ENCODE peak calls at places on chromosome 20, in nine cellular contexts. R is breast epithelium; C is heart right ventricle; I is lung; K is cardiac muscle cell; U is CD8-positive, alpha-beta T cell; A is left ventricle myocardium inferior; F is AG04450; S is upper lobe of right lung. L is an unnamed sample.

GRCh38 chr20:61372151-61373054 is 120.3 kb downstream of the CDH4 start:
- DNase-seq in U (no peak), F (no peak), K (no peak), I (no peak), C (no peak), R (no peak), A (no peak), S (no peak), L (no peak)

GRCh38 chr20:13259921-13260320 is 38.8 kb downstream of the ISM1 start:
- DNase-seq in F (no peak), A (no peak), I (no peak), K (no peak), S (no peak), R (no peak), U (no peak), C (no peak), L (no peak)

GRCh38 chr20:43959079-43959919 is 44.6 kb downstream of the TOX2 start:
- DNase-seq in C (no peak), A (no peak), K (peak; percentile 19), S (no peak), U (peak; percentile 40), I (no peak), F (no peak), R (no peak), L (peak; percentile 66)

GRCh38 chr20:52532674-52533073 is 341.1 kb upstream of the ZFP64 start:
- DNase-seq in U (no peak), K (no peak), R (no peak), C (no peak), A (no peak), I (no peak), F (no peak), S (no peak), L (no peak)

GRCh38 chr20:24619212-24619611 is 149.8 kb downstream of the SYNDIG1 start:
- DNase-seq in U (no peak), R (no peak), K (no peak), F (no peak), A (no peak), S (no peak), I (no peak), C (no peak), L (no peak)

GRCh38 chr20:62927128-62927705 is 912 bp upstream of the DIDO1 start:
- DNase-seq in I (no peak), A (no peak), U (no peak), C (no peak), S (no peak), R (no peak), F (no peak), K (no peak), L (no peak)

GRCh38 chr20:43899274-43899878 is 15.3 kb upstream of the TOX2 start:
- DNase-seq in I (no peak), R (no peak), F (no peak), U (no peak), S (peak; percentile 37), A (no peak), K (no peak), C (no peak), L (no peak)

GRCh38 chr20:51536116-51537069 is 6.1 kb downstream of the NFATC2 start:
- DNase-seq in C (no peak), U (no peak), F (no peak), S (no peak), I (no peak), R (no peak), A (no peak), K (no peak), L (no peak)

GRCh38 chr20:2237059-2237458 is 58.7 kb upstream of the TGM3 start:
- DNase-seq in K (peak; percentile 3), R (peak; percentile 62), F (peak; percentile 67), A (no peak), U (no peak), I (no peak), C (peak; percentile 14), S (no peak), L (no peak)

GRCh38 chr20:44610313-44610965 is 28.1 kb downstream of the PKIG start:
- DNase-seq in F (no peak), A (no peak), U (peak; percentile 47), R (no peak), S (peak; percentile 20), C (no peak), K (no peak), I (no peak), L (peak; percentile 67)

GRCh38 chr20:57957397-57958049 is 247.7 kb upstream of the PMEPA1 start:
- DNase-seq in U (no peak), I (no peak), C (no peak), K (no peak), R (no peak), S (no peak), F (no peak), A (no peak), L (no peak)

GRCh38 chr20:61271273-61272221 is 19.5 kb downstream of the CDH4 start:
- DNase-seq in K (no peak), A (no peak), U (no peak), I (no peak), S (no peak), F (no peak), R (no peak), C (no peak), L (no peak)

GRCh38 chr20:63627129-63627699 is 313 bp upstream of the GMEB2 start:
- DNase-seq in S (peak; percentile 97), C (peak; percentile 95), K (peak; percentile 97), U (peak; percentile 95), F (peak; percentile 74), I (peak; percentile 95), R (peak; percentile 95), A (peak; percentile 96), L (peak; percentile 97)

GRCh38 chr20:5696011-5696559 is 54.1 kb upstream of the SHLD1 start:
- DNase-seq in R (no peak), A (no peak), C (no peak), F (peak; percentile 92), S (no peak), K (no peak), I (no peak), U (no peak), L (no peak)

GRCh38 chr20:48822178-48822577 is 5.6 kb downstream of the PREX1 start:
- DNase-seq in C (no peak), S (no peak), I (no peak), F (no peak), K (no peak), A (no peak), U (no peak), R (no peak), L (no peak)

GRCh38 chr20:48821261-48821910 is 6.4 kb downstream of the PREX1 start:
- DNase-seq in U (no peak), S (no peak), K (no peak), F (no peak), C (no peak), A (no peak), R (no peak), I (no peak), L (no peak)

GRCh38 chr20:48819089-48819488 is 8.7 kb downstream of the PREX1 start:
- DNase-seq in C (no peak), U (no peak), R (no peak), F (no peak), K (no peak), S (no peak), A (no peak), I (no peak), L (no peak)

GRCh38 chr20:48819813-48820648 is 7.8 kb downstream of the PREX1 start:
- DNase-seq in F (no peak), I (no peak), R (no peak), K (no peak), U (no peak), S (no peak), C (no peak), A (no peak), L (no peak)

GRCh38 chr20:48820649-48820973 is 7.2 kb downstream of the PREX1 start:
- DNase-seq in R (no peak), U (no peak), A (no peak), I (no peak), F (no peak), C (no peak), K (no peak), S (no peak), L (no peak)
- H3K27ac ChIP-seq in R (peak overlapping the region; percentile 43), U (peak overlapping the region; percentile 17), A (no peak overlapping the region), I (no peak overlapping the region), F (no peak overlapping the region), C (no peak overlapping the region), K (no peak overlapping the region), S (peak overlapping the region; percentile 11), L (peak overlapping the region; percentile 42)

GRCh38 chr20:11350126-11351005 is 567.3 kb upstream of the BTBD3 start:
- DNase-seq in S (no peak), R (no peak), K (no peak), C (no peak), A (no peak), F (peak; percentile 48), I (peak; percentile 29), U (no peak), L (no peak)
- H3K27ac ChIP-seq in S (no peak overlapping the region), R (peak overlapping the region; percentile 70), K (no peak overlapping the region), C (no peak overlapping the region), A (no peak overlapping the region), F (no peak overlapping the region), I (no peak overlapping the region), U (no peak overlapping the region), L (no peak overlapping the region)

GRCh38 chr20:23049933-23050838 is 714 bp upstream of the THBD start:
- DNase-seq in K (peak; percentile 38), A (peak; percentile 65), F (no peak), U (no peak), R (peak; percentile 65), I (peak; percentile 67), S (peak; percentile 83), C (peak; percentile 65), L (no peak)
- H3K27ac ChIP-seq in K (no peak overlapping the region), A (peak overlapping the region; percentile 96), F (no peak overlapping the region), U (no peak overlapping the region), R (peak overlapping the region; percentile 90), I (peak overlapping the region; percentile 83), S (peak overlapping the region; percentile 90), C (peak overlapping the region; percentile 95), L (no peak overlapping the region)

DNA sequence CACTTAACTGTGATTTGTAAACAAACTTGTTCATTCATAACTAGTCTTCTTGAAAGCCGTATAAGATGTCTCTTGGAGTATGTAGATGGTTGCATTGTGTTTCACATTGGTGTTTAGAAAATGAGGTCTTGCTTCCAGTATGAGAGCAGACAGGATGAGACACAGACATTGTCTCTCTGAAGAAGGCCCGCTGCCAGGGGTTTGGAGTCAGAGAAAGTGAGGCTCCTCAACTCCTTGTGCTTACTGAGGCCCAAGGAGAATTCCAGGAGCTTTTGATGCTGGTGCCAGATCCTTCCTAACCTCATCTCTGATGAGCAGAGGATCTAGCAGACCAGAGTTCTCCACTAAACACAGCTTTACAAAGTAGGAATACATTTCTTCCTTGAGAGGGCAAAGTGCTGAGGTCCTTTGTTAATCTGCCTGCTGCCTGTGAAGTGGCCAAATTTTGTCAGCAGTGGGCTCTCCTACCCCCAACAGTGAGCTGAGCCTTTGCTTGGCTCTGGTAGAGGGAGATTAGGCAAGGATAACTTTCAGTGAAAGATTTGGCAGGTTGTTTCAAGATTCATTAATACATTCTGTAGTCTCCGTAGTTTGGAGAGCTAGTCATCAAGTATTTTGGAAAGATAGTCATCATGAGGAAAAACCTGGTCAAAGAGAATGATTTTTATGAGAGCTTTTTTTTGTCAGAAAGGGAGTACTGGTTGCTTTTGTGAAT is 9.7 kb downstream of the MAPRE1 start:
- DNase-seq in I (no peak), F (no peak), K (no peak), C (no peak), R (no peak), U (no peak), S (no peak), A (no peak), L (no peak)
- H3K27ac ChIP-seq in I (no peak overlapping the region), F (peak overlapping the region; percentile 22), K (peak overlapping the region; percentile 69), C (peak overlapping the region; percentile 23), R (peak overlapping the region; percentile 53), U (no peak overlapping the region), S (peak overlapping the region; percentile 55), A (peak overlapping the region; percentile 42), L (no peak overlapping the region)

GRCh38 chr20:50536333-50536732 is 26.1 kb downstream of the PTPN1 start:
- DNase-seq in R (no peak), U (no peak), I (peak; percentile 71), A (no peak), F (no peak), C (no peak), S (no peak), K (no peak), L (no peak)
- H3K27ac ChIP-seq in R (no peak overlapping the region), U (no peak overlapping the region), I (no peak overlapping the region), A (no peak overlapping the region), F (no peak overlapping the region), C (no peak overlapping the region), S (no peak overlapping the region), K (no peak overlapping the region), L (no peak overlapping the region)

L was measured in naive thymus-derived CD4-positive, alpha-beta T cell.